ENCODE peak calls at places on chromosome X, in eight cellular contexts. P, E, R, C, W, L, O and U are unnamed samples.

GRCh38 chrX:21487832-21488231 is 113.6 kb downstream of the CNKSR2 start:
- DNase-seq in P (no peak), E (peak; percentile 1), R (peak; percentile 24), C (no peak), W (no peak), L (no peak), O (no peak), U (no peak)

GRCh38 chrX:12771445-12772069 is 19.7 kb upstream of the PRPS2 start:
- DNase-seq in P (no peak), E (peak; percentile 65), R (peak; percentile 79), C (no peak), W (peak; percentile 19), L (peak; percentile 22), O (no peak), U (peak; percentile 85)

GRCh38 chrX:112867570-112867969 is 26.9 kb upstream of the AMOT start:
- DNase-seq in P (no peak), E (no peak), R (peak; percentile 48), C (no peak), W (no peak), L (no peak), O (no peak), U (no peak)

GRCh38 chrX:123899701-123900100 is 39.8 kb downstream of the XIAP start:
- DNase-seq in P (no peak), E (no peak), R (no peak), C (no peak), W (no peak), L (no peak), O (no peak), U (no peak)

GRCh38 chrX:154462396-154462795 is 4.3 kb downstream of the PLXNA3 start:
- DNase-seq in P (no peak), E (no peak), R (no peak), C (no peak), W (no peak), L (no peak), O (no peak), U (no peak)

GRCh38 chrX:94400488-94400887 is 726.5 kb downstream of the FAM133A start:
- DNase-seq in P (no peak), E (no peak), R (peak; percentile 18), C (no peak), W (peak; percentile 18), L (no peak), O (no peak), U (no peak)

GRCh38 chrX:41655631-41656030 is 33.1 kb upstream of the GPR34 start:
- DNase-seq in P (no peak), E (no peak), R (no peak), C (no peak), W (no peak), L (no peak), O (no peak), U (no peak)

GRCh38 chrX:106302304-106302703 is 134.2 kb downstream of the PWWP3B start:
- DNase-seq in P (no peak), E (peak; percentile 40), R (peak; percentile 19), C (no peak), W (peak; percentile 1), L (no peak), O (no peak), U (no peak)

GRCh38 chrX:40108084-40108958 is 10.6 kb upstream of the BCOR start:
- DNase-seq in P (no peak), E (peak; percentile 52), R (peak; percentile 82), C (no peak), W (peak; percentile 55), L (peak; percentile 42), O (peak; percentile 84), U (no peak)

GRCh38 chrX:74437530-74437929 is 16.2 kb downstream of the SLC16A2 start:
- DNase-seq in P (no peak), E (no peak), R (no peak), C (no peak), W (no peak), L (no peak), O (no peak), U (no peak)

GRCh38 chrX:121831601-121832000 is 784.2 kb downstream of the GLUD2 start:
- DNase-seq in P (no peak), E (peak; percentile 16), R (no peak), C (no peak), W (no peak), L (no peak), O (no peak), U (no peak)

GRCh38 chrX:153491351-153492152 is 3.2 kb upstream of the BGN start:
- DNase-seq in P (no peak), E (no peak), R (no peak), C (no peak), W (no peak), L (no peak), O (no peak), U (no peak)

GRCh38 chrX:151698485-151698884 is 3.2 kb downstream of the PRRG3 start:
- DNase-seq in P (no peak), E (no peak), R (no peak), C (no peak), W (no peak), L (no peak), O (no peak), U (no peak)

GRCh38 chrX:44651347-44651746 is 108.7 kb upstream of the FUNDC1 start:
- DNase-seq in P (no peak), E (peak; percentile 72), R (no peak), C (no peak), W (no peak), L (no peak), O (no peak), U (no peak)

GRCh38 chrX:9211269-9211668 is 177.3 kb upstream of the FAM9B start:
- DNase-seq in P (no peak), E (no peak), R (no peak), C (no peak), W (no peak), L (no peak), O (no peak), U (no peak)

GRCh38 chrX:42536286-42536685 is 241.7 kb downstream of the PPP1R2C start:
- DNase-seq in P (no peak), E (no peak), R (no peak), C (no peak), W (peak; percentile 43), L (no peak), O (no peak), U (no peak)

GRCh38 chrX:19176901-19177630 is 54.8 kb upstream of the ADGRG2 start:
- DNase-seq in P (no peak), E (no peak), R (no peak), C (no peak), W (no peak), L (no peak), O (no peak), U (no peak)

GRCh38 chrX:139204903-139205667 is 325.5 kb upstream of the F9 start:
- DNase-seq in P (no peak), E (no peak), R (peak; percentile 70), C (no peak), W (peak; percentile 47), L (peak; percentile 18), O (no peak), U (no peak)

GRCh38 chrX:54288277-54288676 is 69.6 kb downstream of the WNK3 start:
- DNase-seq in P (no peak), E (peak; percentile 16), R (peak; percentile 5), C (no peak), W (no peak), L (no peak), O (no peak), U (no peak)

GRCh38 chrX:152733261-152733975 is at the start of the genes CSAG1 and MAGEA12:
- DNase-seq in P (no peak), E (no peak), R (no peak), C (no peak), W (no peak), L (no peak), O (no peak), U (no peak)

GRCh38 chrX:50638123-50638522 is 167.5 kb upstream of the DGKK start:
- DNase-seq in P (no peak), E (peak; percentile 52), R (no peak), C (no peak), W (no peak), L (peak; percentile 60), O (no peak), U (no peak)

GRCh38 chrX:119692241-119693031 is 532 bp downstream of the SEPTIN6 start:
- DNase-seq in P (no peak), E (peak; percentile 54), R (peak; percentile 36), C (no peak), W (peak; percentile 27), L (peak; percentile 28), O (peak; percentile 72), U (peak; percentile 82)

GRCh38 chrX:9576059-9576458 is 111.2 kb downstream of the TBL1X start:
- DNase-seq in P (no peak), E (no peak), R (no peak), C (no peak), W (peak; percentile 38), L (no peak), O (no peak), U (no peak)

GRCh38 chrX:148867596-148867995 is 367.2 kb downstream of the AFF2 start:
- DNase-seq in P (no peak), E (no peak), R (no peak), C (no peak), W (no peak), L (no peak), O (no peak), U (no peak)
- H3K27ac ChIP-seq in P (no peak overlapping the region), E (no peak overlapping the region), R (no peak overlapping the region), C (no peak overlapping the region), W (no peak overlapping the region), L (no peak overlapping the region), O (no peak overlapping the region), U (no peak overlapping the region)

DNA sequence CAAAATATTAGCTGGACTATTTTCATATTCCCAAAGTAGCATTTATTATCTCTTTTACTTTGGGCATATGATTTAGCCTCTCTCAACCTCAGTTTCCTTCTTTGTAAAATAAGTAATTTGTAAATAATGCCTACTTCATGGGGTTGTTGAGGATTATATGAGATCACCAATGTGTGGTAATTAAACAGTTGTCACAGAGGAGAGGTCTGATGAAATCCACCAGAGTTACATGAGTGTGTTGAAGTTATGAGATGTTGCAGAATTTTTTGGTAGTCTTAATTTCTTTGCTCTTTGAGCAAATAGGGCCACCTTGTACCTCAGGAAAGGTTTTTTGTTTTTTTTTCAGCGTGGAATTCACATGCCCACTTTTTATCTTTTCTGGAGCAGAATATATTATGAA is 1.4 kb downstream of the COX7B start:
- DNase-seq in P (no peak), E (peak; percentile 28), R (no peak), C (no peak), W (no peak), L (no peak), O (no peak), U (no peak)
- H3K27ac ChIP-seq in P (peak overlapping the region; percentile 92), E (peak overlapping the region; percentile 91), R (peak overlapping the region; percentile 86), C (no peak overlapping the region), W (no peak overlapping the region), L (peak overlapping the region; percentile 90), O (no peak overlapping the region), U (peak overlapping the region; percentile 90)

GRCh38 chrX:17039826-17040225 is 93.4 kb downstream of the REPS2 start:
- DNase-seq in P (no peak), E (peak; percentile 81), R (no peak), C (no peak), W (no peak), L (no peak), O (no peak), U (no peak)
- H3K27ac ChIP-seq in P (no peak overlapping the region), E (no peak overlapping the region), R (no peak overlapping the region), C (no peak overlapping the region), W (no peak overlapping the region), L (no peak overlapping the region), O (no peak overlapping the region), U (no peak overlapping the region)

DNA sequence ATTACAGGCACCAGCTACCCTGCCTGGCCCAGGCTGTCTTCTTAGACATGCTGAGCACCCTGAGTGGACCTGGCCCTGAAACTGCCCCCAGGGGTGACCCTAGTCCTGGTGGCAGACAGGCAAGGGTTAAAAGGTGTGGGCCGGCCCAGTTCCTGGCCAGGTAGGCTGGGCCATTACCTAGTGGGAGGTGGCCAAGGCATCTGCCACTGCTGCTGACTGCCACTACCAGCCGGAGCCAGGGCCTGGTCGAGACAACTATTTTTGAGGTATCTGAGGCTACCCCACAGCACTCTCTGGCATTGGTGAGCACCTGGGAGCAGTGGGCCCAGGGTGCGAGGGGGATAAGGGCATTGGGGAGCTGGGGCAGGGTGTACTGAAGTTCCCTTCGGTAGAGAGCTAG is at the start of gene CCDC120:
- DNase-seq in P (no peak), E (no peak), R (peak; percentile 64), C (no peak), W (peak; percentile 64), L (no peak), O (no peak), U (no peak)
- H3K27ac ChIP-seq in P (peak within 1 kb of the TSS; percentile 87), E (no peak within 1 kb of the TSS), R (peak within 1 kb of the TSS; percentile 93), C (no peak within 1 kb of the TSS), W (no peak within 1 kb of the TSS), L (no peak within 1 kb of the TSS), O (no peak within 1 kb of the TSS), U (no peak within 1 kb of the TSS)